ENCODE peak calls at places on chromosome X, in six cellular contexts. B is Panc1, F is uterus, W is DND-41, Y is sigmoid colon, E is fibroblast of mammary gland. R is an unnamed sample.
A peak's percentile ranks its signal among the peaks of the same experiment; 100 is the strongest.

GRCh38 chrX:112759512-112759911 is 79.8 kb upstream of the LHFPL1 start:
- DNase-seq in B (no peak), F (no peak), W (no peak), Y (no peak), E (no peak), R (no peak)

GRCh38 chrX:131709553-131709952 is 165.7 kb downstream of the OR13H1 start:
- DNase-seq in B (no peak), F (no peak), W (no peak), Y (no peak), E (no peak), R (no peak)

GRCh38 chrX:11435568-11435967 is 142.4 kb downstream of the AMELX start:
- DNase-seq in B (no peak), F (no peak), W (no peak), Y (no peak), E (peak; percentile 92), R (peak; percentile 25)

GRCh38 chrX:15376956-15377355 is 7.3 kb downstream of the VEGFD start:
- DNase-seq in B (no peak), F (no peak), W (no peak), Y (no peak), E (peak; percentile 33), R (no peak)

GRCh38 chrX:40281341-40282005 is 183.7 kb upstream of the BCOR start:
- DNase-seq in B (no peak), F (no peak), W (peak; percentile 21), Y (no peak), E (no peak), R (peak; percentile 52)

GRCh38 chrX:19137064-19137463 is 14.8 kb upstream of the ADGRG2 start:
- DNase-seq in B (no peak), F (no peak), W (no peak), Y (no peak), E (peak; percentile 68), R (no peak)

GRCh38 chrX:79645749-79646148 is 278.6 kb upstream of the ITM2A start:
- DNase-seq in B (no peak), F (no peak), W (no peak), Y (no peak), E (no peak), R (no peak)

GRCh38 chrX:151488677-151489076 is 74.8 kb upstream of the PASD1 start:
- DNase-seq in B (no peak), F (no peak), W (peak; percentile 9), Y (no peak), E (no peak), R (peak; percentile 24)

GRCh38 chrX:154325541-154325940 is 29.9 kb downstream of the TKTL1 start:
- DNase-seq in B (no peak), F (no peak), W (no peak), Y (no peak), E (no peak), R (no peak)

GRCh38 chrX:49072712-49073095 is 1.1 kb downstream of the PRAF2 start:
- DNase-seq in B (no peak), F (no peak), W (no peak), Y (no peak), E (no peak), R (no peak)

GRCh38 chrX:19672211-19672814 is 157.0 kb upstream of the MAP3K15 start:
- DNase-seq in B (no peak), F (no peak), W (no peak), Y (no peak), E (no peak), R (no peak)

GRCh38 chrX:18900401-18900976 is 83.4 kb downstream of the PHKA2 start:
- DNase-seq in B (no peak), F (no peak), W (no peak), Y (no peak), E (no peak), R (no peak)

GRCh38 chrX:49165901-49166881 is 3.6 kb downstream of the MAGIX start:
- DNase-seq in B (peak; percentile 82), F (peak; percentile 76), W (peak; percentile 74), Y (peak; percentile 93), E (peak; percentile 41), R (peak; percentile 87)

GRCh38 chrX:132592880-132593279 is 104.0 kb upstream of the MBNL3 start:
- DNase-seq in B (no peak), F (peak; percentile 14), W (no peak), Y (no peak), E (peak; percentile 15), R (peak; percentile 29)

GRCh38 chrX:64379924-64380323 is 15.3 kb downstream of the MTMR8 start:
- DNase-seq in B (no peak), F (no peak), W (peak; percentile 22), Y (no peak), E (no peak), R (no peak)

GRCh38 chrX:115147220-115147619 is 42.0 kb upstream of the RBMXL3 start:
- DNase-seq in B (no peak), F (no peak), W (no peak), Y (no peak), E (peak; percentile 49), R (peak; percentile 1)

GRCh38 chrX:23752740-23753435 is 9.8 kb upstream of the ACOT9 start:
- DNase-seq in B (no peak), F (no peak), W (no peak), Y (no peak), E (peak; percentile 62), R (no peak)

GRCh38 chrX:112512509-112512908 is 167.2 kb downstream of the LHFPL1 start:
- DNase-seq in B (no peak), F (no peak), W (no peak), Y (no peak), E (no peak), R (no peak)

GRCh38 chrX:81174286-81174685 is 27.4 kb downstream of the HMGN5 start:
- DNase-seq in B (peak; percentile 22), F (no peak), W (no peak), Y (no peak), E (peak; percentile 32), R (peak; percentile 2)

GRCh38 chrX:103343105-103343504 is 13.1 kb downstream of the TCEAL7 start:
- DNase-seq in B (peak; percentile 47), F (peak; percentile 48), W (peak; percentile 29), Y (no peak), E (peak; percentile 63), R (peak; percentile 38)

GRCh38 chrX:12210196-12210815 is 72.0 kb downstream of the FRMPD4 start:
- DNase-seq in B (no peak), F (peak; percentile 76), W (no peak), Y (peak; percentile 87), E (peak; percentile 87), R (no peak)

GRCh38 chrX:19883878-19884277 is 3.5 kb downstream of the SH3KBP1 start:
- DNase-seq in B (no peak), F (no peak), W (no peak), Y (no peak), E (no peak), R (peak; percentile 90)

GRCh38 chrX:23840674-23841073 is 57.7 kb downstream of the SAT1 start:
- DNase-seq in B (no peak), F (no peak), W (no peak), Y (no peak), E (no peak), R (no peak)

GRCh38 chrX:139121616-139122286 is 408.8 kb upstream of the F9 start:
- DNase-seq in B (no peak), F (no peak), W (no peak), Y (no peak), E (no peak), R (no peak)

GRCh38 chrX:14030248-14030592 is 528 bp upstream of the GEMIN8 start:
- DNase-seq in B (no peak), F (no peak), W (no peak), Y (no peak), E (peak; percentile 69), R (peak; percentile 26)

GRCh38 chrX:118536687-118537461 is 41.3 kb downstream of the DOCK11 start:
- DNase-seq in B (no peak), F (no peak), W (peak; percentile 31), Y (no peak), E (peak; percentile 30), R (peak; percentile 72)

GRCh38 chrX:1403228-1403627 is 11.3 kb upstream of the SLC25A6 start:
- DNase-seq in B (no peak), F (no peak), W (no peak), Y (peak; percentile 48), E (no peak), R (no peak)
- H3K4me3 ChIP-seq in B (no peak overlapping the region), F (no peak overlapping the region), W (no peak overlapping the region), Y (no peak overlapping the region), E (no peak overlapping the region), R (no peak overlapping the region)

DNA sequence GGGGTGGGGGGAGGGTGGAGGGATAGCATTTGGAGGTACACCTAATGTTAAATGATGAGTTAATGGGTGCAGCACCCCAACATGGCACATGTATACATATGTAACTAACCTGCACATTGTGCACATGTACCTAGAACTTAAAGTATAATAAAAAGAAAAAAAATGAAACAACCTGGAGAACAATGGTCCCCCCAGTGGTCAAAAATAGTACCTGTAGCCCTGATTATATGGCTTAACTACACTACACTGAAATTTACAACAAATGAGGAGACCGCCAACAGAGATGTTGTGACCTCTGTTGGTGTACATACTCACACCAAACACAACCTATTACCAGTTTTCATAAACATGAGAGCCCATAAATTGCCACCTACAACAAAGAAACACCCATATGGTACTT is 7.3 kb upstream of the MAGEE1 start:
- DNase-seq in B (no peak), F (no peak), W (no peak), Y (no peak), E (peak; percentile 1), R (no peak)
- TF ChIP-seq CTCF in B (peak; percentile 34), F (peak; percentile 22), W (peak; percentile 19), Y (no peak), E (peak; percentile 18), R (peak; percentile 10)

GRCh38 chrX:44343412-44343942 is at the start of gene EFHC2:
- DNase-seq in B (no peak), F (peak; percentile 43), W (no peak), Y (peak; percentile 63), E (peak; percentile 5), R (peak; percentile 2)

GRCh38 chrX:44342866-44343265 is 606 bp downstream of the EFHC2 start:
- DNase-seq in B (no peak), F (no peak), W (no peak), Y (no peak), E (no peak), R (no peak)

GRCh38 chrX:44338361-44338760 is 5.1 kb downstream of the EFHC2 start:
- DNase-seq in B (no peak), F (no peak), W (no peak), Y (no peak), E (no peak), R (no peak)

GRCh38 chrX:44344687-44345086 is 1.2 kb upstream of the EFHC2 start:
- DNase-seq in B (no peak), F (no peak), W (peak; percentile 12), Y (no peak), E (no peak), R (peak; percentile 0)

DNA sequence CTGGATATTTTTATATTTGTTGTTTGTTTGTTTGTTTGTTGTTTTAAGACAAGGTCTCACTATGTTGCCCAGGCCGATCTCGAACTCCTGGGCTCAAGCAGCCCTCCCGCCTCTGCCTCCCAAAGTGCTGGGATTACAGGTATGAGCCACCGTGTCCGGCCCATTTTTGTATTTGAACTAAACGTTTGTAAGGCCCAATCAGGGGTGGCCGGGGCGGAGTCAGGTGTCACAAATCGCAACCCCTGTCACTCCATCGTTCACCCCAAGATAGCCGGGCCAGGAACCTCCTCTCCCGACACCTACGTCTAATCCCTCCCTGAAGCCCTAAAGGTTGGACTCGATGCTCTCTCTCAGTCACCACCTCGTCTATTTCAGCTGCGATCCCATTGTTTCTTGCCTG is 722 bp upstream of the EFHC2 start:
- DNase-seq in B (no peak), F (no peak), W (no peak), Y (no peak), E (no peak), R (peak; percentile 19)
- H3K4me3 ChIP-seq in B (peak overlapping the region; percentile 66), F (no peak overlapping the region), W (no peak overlapping the region), Y (peak overlapping the region; percentile 47), E (no peak overlapping the region), R (peak overlapping the region; percentile 16)

GRCh38 chrX:43604753-43605152 is 51.3 kb upstream of the MAOA start:
- DNase-seq in B (no peak), F (no peak), W (no peak), Y (no peak), E (no peak), R (peak; percentile 0)
- TF ChIP-seq CTCF in B (no peak), F (no peak), W (no peak), Y (no peak), E (no peak), R (no peak)

R was measured in GM12865.